ENCODE peak calls at places on chromosome 17, in eight cellular contexts. N, D, S, H, U, P, A and I are unnamed samples.

GRCh38 chr17:60862482-60862881 is 184.8 kb downstream of the BCAS3 start:
- DNase-seq in N (no peak), D (no peak), S (no peak), H (no peak), U (no peak), P (no peak), A (no peak), I (no peak)

GRCh38 chr17:44039829-44040635 is 25.3 kb upstream of the TMEM101 start:
- DNase-seq in N (no peak), D (no peak), S (peak), H (no peak), U (no peak), P (no peak), A (no peak), I (no peak)

GRCh38 chr17:78081551-78081950 is 47.0 kb downstream of the TMC6 start:
- DNase-seq in N (no peak), D (no peak), S (no peak), H (no peak), U (no peak), P (no peak), A (no peak), I (peak)

GRCh38 chr17:80419255-80419654 is 4.3 kb downstream of the ENDOV start:
- DNase-seq in N (no peak), D (no peak), S (no peak), H (no peak), U (no peak), P (no peak), A (no peak), I (no peak)

GRCh38 chr17:29393451-29393850 is 3.3 kb downstream of the TAOK1 start:
- DNase-seq in N (peak), D (no peak), S (no peak), H (no peak), U (no peak), P (no peak), A (no peak), I (no peak)

GRCh38 chr17:77365584-77366186 is 224.9 kb downstream of the SEC14L1 start:
- DNase-seq in N (peak), D (no peak), S (peak), H (no peak), U (no peak), P (peak), A (peak), I (no peak)

GRCh38 chr17:80565347-80566053 is 20.9 kb downstream of the RPTOR start:
- DNase-seq in N (no peak), D (no peak), S (no peak), H (no peak), U (peak), P (no peak), A (no peak), I (peak)

GRCh38 chr17:4853195-4853762 is 20.1 kb downstream of the MINK1 start:
- DNase-seq in N (no peak), D (peak), S (no peak), H (no peak), U (no peak), P (no peak), A (no peak), I (no peak)

GRCh38 chr17:50027639-50028206 is 28.2 kb upstream of the ITGA3 start:
- DNase-seq in N (peak), D (no peak), S (peak), H (peak), U (no peak), P (peak), A (peak), I (no peak)

GRCh38 chr17:28807925-28808641 is 34.5 kb downstream of the FAM222B start:
- DNase-seq in N (peak), D (no peak), S (peak), H (no peak), U (no peak), P (no peak), A (peak), I (no peak)

GRCh38 chr17:62824290-62825135 is 16.4 kb upstream of the MARCHF10 start:
- DNase-seq in N (peak), D (no peak), S (peak), H (peak), U (no peak), P (no peak), A (peak), I (no peak)

GRCh38 chr17:39979865-39980401 is 674 bp upstream of the PSMD3 start:
- DNase-seq in N (no peak), D (peak), S (no peak), H (peak), U (no peak), P (peak), A (peak), I (peak)

GRCh38 chr17:71180801-71181385 is 939.9 kb upstream of the SOX9 start:
- DNase-seq in N (peak), D (no peak), S (peak), H (no peak), U (no peak), P (peak), A (no peak), I (no peak)

GRCh38 chr17:30905742-30906100 is 317 bp downstream of the TEFM start:
- DNase-seq in N (peak), D (peak), S (peak), H (peak), U (no peak), P (peak), A (peak), I (no peak)

GRCh38 chr17:76148015-76148326 is 6.9 kb upstream of the FOXJ1 start:
- DNase-seq in N (no peak), D (no peak), S (no peak), H (no peak), U (no peak), P (no peak), A (no peak), I (no peak)
- TF ChIP-seq CTCF in N (no peak), D (no peak), S (no peak), H (no peak), U (peak), P (no peak), A (no peak), I (peak)

GRCh38 chr17:58343131-58343530 is 8.9 kb downstream of the SUPT4H1 start:
- DNase-seq in N (no peak), D (no peak), S (no peak), H (no peak), U (no peak), P (no peak), A (no peak), I (no peak)

GRCh38 chr17:58344047-58344790 is 7.8 kb downstream of the SUPT4H1 start:
- DNase-seq in N (peak), D (peak), S (no peak), H (no peak), U (no peak), P (peak), A (no peak), I (no peak)

GRCh38 chr17:58345500-58345899 is 6.5 kb downstream of the SUPT4H1 start:
- DNase-seq in N (no peak), D (no peak), S (no peak), H (no peak), U (no peak), P (no peak), A (no peak), I (no peak)

GRCh38 chr17:58341861-58342475 is 10.0 kb downstream of the SUPT4H1 start:
- DNase-seq in N (no peak), D (no peak), S (no peak), H (no peak), U (no peak), P (no peak), A (no peak), I (no peak)

GRCh38 chr17:58344791-58345157 is 7.2 kb downstream of the SUPT4H1 start:
- DNase-seq in N (no peak), D (peak), S (no peak), H (no peak), U (no peak), P (no peak), A (no peak), I (no peak)
- TF ChIP-seq CTCF in N (no peak), D (peak), S (no peak), H (no peak), U (no peak), P (no peak), A (no peak), I (no peak)

GRCh38 chr17:7003745-7004144 is 7.9 kb downstream of the ALOX12 start:
- DNase-seq in N (no peak), D (no peak), S (no peak), H (no peak), U (no peak), P (no peak), A (no peak), I (no peak)

GRCh38 chr17:7004398-7005253 is 7.8 kb upstream of the RNASEK start:
- DNase-seq in N (peak), D (peak), S (peak), H (no peak), U (peak), P (no peak), A (peak), I (no peak)

GRCh38 chr17:6998855-6999508 is 3.1 kb downstream of the ALOX12 start:
- DNase-seq in N (no peak), D (no peak), S (no peak), H (no peak), U (no peak), P (no peak), A (no peak), I (no peak)

GRCh38 chr17:7002288-7003047 is 6.6 kb downstream of the ALOX12 start:
- DNase-seq in N (no peak), D (no peak), S (no peak), H (no peak), U (no peak), P (no peak), A (no peak), I (no peak)

DNA sequence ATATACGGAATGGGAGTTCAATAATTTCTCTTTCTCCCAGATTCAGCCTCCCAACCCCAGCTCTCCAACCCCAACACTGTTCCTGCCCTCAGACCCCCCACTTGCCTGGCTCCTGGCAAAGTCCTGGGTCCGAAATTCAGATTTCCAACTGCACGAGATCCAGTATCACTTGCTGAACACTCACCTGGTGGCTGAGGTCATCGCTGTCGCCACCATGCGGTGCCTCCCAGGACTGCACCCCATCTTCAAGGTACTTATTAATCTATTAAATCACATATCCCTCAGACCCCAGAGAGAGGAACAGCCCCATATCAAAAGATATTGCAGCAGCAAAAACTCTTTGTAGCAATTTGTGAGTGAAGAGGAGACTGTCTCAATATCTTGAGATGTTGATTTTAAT is 5.7 kb downstream of the ALOX12 start:
- DNase-seq in N (peak), D (peak), S (peak), H (peak), U (peak), P (no peak), A (no peak), I (peak)
- TF ChIP-seq CTCF in N (peak), D (peak), S (peak), H (peak), U (peak), P (peak), A (peak), I (peak)

GRCh38 chr17:82839617-82840292 is at the start of gene ZNF750:
- DNase-seq in N (no peak), D (no peak), S (no peak), H (no peak), U (no peak), P (no peak), A (no peak), I (no peak)
- TF ChIP-seq CTCF in N (no peak), D (no peak), S (no peak), H (no peak), U (no peak), P (no peak), A (no peak), I (no peak)

DNA sequence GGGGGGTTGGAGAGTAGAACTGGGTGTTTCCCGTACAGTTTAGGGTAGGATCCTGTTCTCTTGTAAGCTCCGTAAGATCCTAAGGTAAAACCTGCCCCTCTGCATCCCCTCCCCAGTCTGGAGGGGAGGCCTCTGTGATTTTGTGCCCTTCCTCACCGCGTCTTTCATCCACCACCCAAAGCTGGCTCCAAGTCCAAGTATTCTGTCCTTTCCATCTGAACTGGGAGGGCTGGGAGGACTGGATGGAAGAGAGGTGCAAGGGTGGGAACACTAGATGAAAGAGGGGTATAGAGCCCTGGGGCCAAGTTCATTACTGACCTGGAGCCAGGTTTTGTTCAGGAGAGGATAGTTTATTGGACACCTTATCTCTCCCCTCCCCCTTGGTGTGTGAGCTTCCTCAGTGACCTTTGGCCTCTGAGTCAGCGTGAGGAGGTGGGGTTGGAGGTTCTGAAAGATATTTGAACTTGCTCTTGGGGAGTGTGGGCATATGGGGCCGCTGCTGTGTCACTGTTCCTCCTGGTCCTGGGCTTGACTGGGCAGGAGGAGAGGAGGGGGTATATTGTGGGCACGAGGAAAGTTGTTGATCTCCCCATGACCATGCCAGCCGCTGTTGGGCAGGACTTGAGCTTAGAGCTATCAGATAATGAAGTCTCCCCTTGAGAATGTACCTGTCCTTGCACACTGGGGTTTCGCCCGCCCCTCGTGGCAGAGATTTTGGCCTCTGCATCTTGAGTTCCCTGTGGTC is 1.6 kb downstream of the LASP1 start:
- DNase-seq in N (peak), D (peak), S (peak), H (peak), U (no peak), P (peak), A (peak), I (no peak)
- TF ChIP-seq CTCF in N (no peak), D (no peak), S (peak), H (no peak), U (no peak), P (no peak), A (peak), I (no peak)

GRCh38 chr17:18004901-18005305 is 32.2 kb downstream of the DRC3 start:
- DNase-seq in N (no peak), D (no peak), S (no peak), H (peak), U (no peak), P (no peak), A (peak), I (peak)
- TF ChIP-seq CTCF in N (peak), D (no peak), S (peak), H (peak), U (peak), P (no peak), A (no peak), I (peak)

GRCh38 chr17:69358688-69359596 is 32.0 kb upstream of the ABCA5 start:
- DNase-seq in N (no peak), D (peak), S (no peak), H (peak), U (no peak), P (no peak), A (no peak), I (no peak)
- TF ChIP-seq CTCF in N (no peak), D (peak), S (peak), H (peak), U (no peak), P (no peak), A (peak), I (no peak)

DNA sequence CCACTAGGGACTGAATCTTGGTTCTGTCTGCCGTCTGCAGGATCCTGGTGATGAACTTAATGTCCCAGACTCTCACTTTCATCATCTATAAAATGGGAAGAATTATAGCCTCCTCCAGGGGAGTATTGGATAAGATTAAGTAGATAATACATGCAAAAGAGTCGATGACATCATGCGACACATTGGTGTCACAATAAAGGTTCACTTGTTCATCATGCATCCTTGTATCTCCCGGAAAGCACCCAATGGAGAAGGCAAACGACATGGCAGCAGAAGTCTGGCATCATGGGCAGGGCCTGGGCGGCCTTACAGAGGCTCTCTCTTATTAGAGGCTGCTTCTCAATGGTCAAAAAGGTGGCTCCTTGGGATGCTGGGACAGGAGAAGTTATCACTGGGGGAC is 35.1 kb upstream of the CD300E start:
- DNase-seq in N (no peak), D (no peak), S (no peak), H (no peak), U (no peak), P (no peak), A (no peak), I (no peak)
- TF ChIP-seq CTCF in N (no peak), D (no peak), S (no peak), H (no peak), U (no peak), P (no peak), A (no peak), I (no peak)